ENCODE peak calls at places on chromosomes 6 and 20, in eight cellular contexts. One of them, this sample, is unnamed.

GRCh38 chr6:2164481-2164880 is 80.9 kb downstream of the GMDS start:
- DNase-seq in astrocyte: no peak
- DNase-seq in bronchial epithelial cell: no peak
- DNase-seq in ascending aorta: no peak
- DNase-seq in Peyer's patch: no peak
- DNase-seq in CD14-positive monocyte: no peak
- DNase-seq in fibroblast of mammary gland: no peak
- DNase-seq in astrocyte of the spinal cord: no peak
- DNase-seq in this sample: no peak

GRCh38 chr6:169386431-169387057 is 132.9 kb upstream of the THBS2 start:
- DNase-seq in astrocyte of the spinal cord: peak
- DNase-seq in ascending aorta: no peak
- DNase-seq in astrocyte: no peak
- DNase-seq in Peyer's patch: no peak
- DNase-seq in CD14-positive monocyte: no peak
- DNase-seq in fibroblast of mammary gland: peak
- DNase-seq in bronchial epithelial cell: no peak
- DNase-seq in this sample: no peak

GRCh38 chr6:34475167-34476047 is 9.5 kb downstream of the PACSIN1 start:
- DNase-seq in astrocyte: no peak
- DNase-seq in CD14-positive monocyte: no peak
- DNase-seq in astrocyte of the spinal cord: no peak
- DNase-seq in ascending aorta: no peak
- DNase-seq in Peyer's patch: no peak
- DNase-seq in bronchial epithelial cell: no peak
- DNase-seq in fibroblast of mammary gland: no peak
- DNase-seq in this sample: no peak

GRCh38 chr6:51468704-51469103 is 618.7 kb downstream of the PKHD1 start:
- DNase-seq in Peyer's patch: no peak
- DNase-seq in ascending aorta: no peak
- DNase-seq in bronchial epithelial cell: peak
- DNase-seq in astrocyte: no peak
- DNase-seq in astrocyte of the spinal cord: no peak
- DNase-seq in fibroblast of mammary gland: no peak
- DNase-seq in CD14-positive monocyte: no peak
- DNase-seq in this sample: no peak

GRCh38 chr6:151564654-151565053 is 70.8 kb downstream of the CCDC170 start:
- DNase-seq in CD14-positive monocyte: no peak
- DNase-seq in astrocyte: no peak
- DNase-seq in fibroblast of mammary gland: no peak
- DNase-seq in bronchial epithelial cell: no peak
- DNase-seq in ascending aorta: no peak
- DNase-seq in astrocyte of the spinal cord: no peak
- DNase-seq in Peyer's patch: no peak
- DNase-seq in this sample: no peak

GRCh38 chr6:164303092-164304007 is 888.8 kb downstream of the QKI start:
- DNase-seq in astrocyte of the spinal cord: peak
- DNase-seq in astrocyte: peak
- DNase-seq in Peyer's patch: no peak
- DNase-seq in ascending aorta: no peak
- DNase-seq in CD14-positive monocyte: no peak
- DNase-seq in bronchial epithelial cell: no peak
- DNase-seq in fibroblast of mammary gland: peak
- DNase-seq in this sample: peak

GRCh38 chr20:34535301-34535840 is 19.1 kb downstream of the DYNLRB1 start:
- DNase-seq in CD14-positive monocyte: no peak
- DNase-seq in bronchial epithelial cell: no peak
- DNase-seq in astrocyte: no peak
- DNase-seq in astrocyte of the spinal cord: no peak
- DNase-seq in ascending aorta: no peak
- DNase-seq in fibroblast of mammary gland: no peak
- DNase-seq in Peyer's patch: peak
- DNase-seq in this sample: no peak

GRCh38 chr6:29201966-29202365 is 31.3 kb downstream of the OR2J2 start:
- DNase-seq in astrocyte: no peak
- DNase-seq in fibroblast of mammary gland: no peak
- DNase-seq in CD14-positive monocyte: no peak
- DNase-seq in ascending aorta: no peak
- DNase-seq in Peyer's patch: no peak
- DNase-seq in astrocyte of the spinal cord: no peak
- DNase-seq in bronchial epithelial cell: no peak
- DNase-seq in this sample: no peak

GRCh38 chr6:1267790-1268762 is 43.8 kb upstream of the FOXQ1 start:
- DNase-seq in bronchial epithelial cell: no peak
- DNase-seq in fibroblast of mammary gland: no peak
- DNase-seq in Peyer's patch: no peak
- DNase-seq in astrocyte of the spinal cord: no peak
- DNase-seq in astrocyte: no peak
- DNase-seq in CD14-positive monocyte: no peak
- DNase-seq in ascending aorta: no peak
- DNase-seq in this sample: no peak

GRCh38 chr6:63553208-63553607 is 19.1 kb upstream of the LOC128125822 start:
- DNase-seq in bronchial epithelial cell: no peak
- DNase-seq in fibroblast of mammary gland: no peak
- DNase-seq in astrocyte: no peak
- DNase-seq in Peyer's patch: no peak
- DNase-seq in astrocyte of the spinal cord: no peak
- DNase-seq in CD14-positive monocyte: no peak
- DNase-seq in ascending aorta: no peak
- DNase-seq in this sample: no peak

GRCh38 chr20:61809006-61809770 is 256.5 kb downstream of the TAF4 start:
- DNase-seq in ascending aorta: no peak
- DNase-seq in CD14-positive monocyte: no peak
- DNase-seq in astrocyte of the spinal cord: no peak
- DNase-seq in fibroblast of mammary gland: no peak
- DNase-seq in astrocyte: no peak
- DNase-seq in bronchial epithelial cell: no peak
- DNase-seq in Peyer's patch: peak
- DNase-seq in this sample: no peak

GRCh38 chr6:50815436-50816114 is 3.1 kb upstream of the TFAP2B start:
- DNase-seq in CD14-positive monocyte: no peak
- DNase-seq in ascending aorta: no peak
- DNase-seq in bronchial epithelial cell: peak
- DNase-seq in astrocyte: no peak
- DNase-seq in Peyer's patch: no peak
- DNase-seq in astrocyte of the spinal cord: peak
- DNase-seq in fibroblast of mammary gland: peak
- DNase-seq in this sample: peak

GRCh38 chr6:11241793-11242201 is 9.3 kb upstream of the NEDD9 start:
- DNase-seq in ascending aorta: no peak
- DNase-seq in CD14-positive monocyte: no peak
- DNase-seq in bronchial epithelial cell: no peak
- DNase-seq in astrocyte: peak
- DNase-seq in fibroblast of mammary gland: peak
- DNase-seq in Peyer's patch: no peak
- DNase-seq in astrocyte of the spinal cord: peak
- DNase-seq in this sample: peak

GRCh38 chr6:17987576-17988421 is at the start of gene KIF13A:
- DNase-seq in bronchial epithelial cell: no peak
- DNase-seq in ascending aorta: no peak
- DNase-seq in Peyer's patch: peak
- DNase-seq in CD14-positive monocyte: peak
- DNase-seq in fibroblast of mammary gland: peak
- DNase-seq in astrocyte: peak
- DNase-seq in astrocyte of the spinal cord: peak
- DNase-seq in this sample: peak

GRCh38 chr6:88670369-88670768 is 293.0 kb downstream of the RNGTT start:
- DNase-seq in ascending aorta: no peak
- DNase-seq in Peyer's patch: no peak
- DNase-seq in fibroblast of mammary gland: no peak
- DNase-seq in CD14-positive monocyte: no peak
- DNase-seq in bronchial epithelial cell: no peak
- DNase-seq in astrocyte: peak
- DNase-seq in astrocyte of the spinal cord: no peak
- DNase-seq in this sample: no peak

GRCh38 chr6:150069707-150070106 is 786 bp upstream of the ULBP3 start:
- DNase-seq in Peyer's patch: no peak
- DNase-seq in astrocyte: no peak
- DNase-seq in ascending aorta: no peak
- DNase-seq in CD14-positive monocyte: no peak
- DNase-seq in bronchial epithelial cell: no peak
- DNase-seq in fibroblast of mammary gland: no peak
- DNase-seq in astrocyte of the spinal cord: no peak
- DNase-seq in this sample: no peak

GRCh38 chr20:34736106-34736505 is 32.0 kb downstream of the TP53INP2 start:
- DNase-seq in astrocyte of the spinal cord: no peak
- DNase-seq in astrocyte: no peak
- DNase-seq in CD14-positive monocyte: no peak
- DNase-seq in bronchial epithelial cell: no peak
- DNase-seq in Peyer's patch: no peak
- DNase-seq in fibroblast of mammary gland: no peak
- DNase-seq in ascending aorta: no peak
- DNase-seq in this sample: no peak

GRCh38 chr6:93176070-93176469 is 243.3 kb downstream of the EPHA7 start:
- DNase-seq in CD14-positive monocyte: no peak
- DNase-seq in astrocyte of the spinal cord: no peak
- DNase-seq in ascending aorta: no peak
- DNase-seq in fibroblast of mammary gland: no peak
- DNase-seq in Peyer's patch: no peak
- DNase-seq in bronchial epithelial cell: no peak
- DNase-seq in astrocyte: no peak
- DNase-seq in this sample: no peak

GRCh38 chr6:152353440-152353839 is 283.7 kb downstream of the SYNE1 start:
- DNase-seq in fibroblast of mammary gland: no peak
- DNase-seq in bronchial epithelial cell: no peak
- DNase-seq in CD14-positive monocyte: no peak
- DNase-seq in astrocyte: no peak
- DNase-seq in Peyer's patch: no peak
- DNase-seq in ascending aorta: no peak
- DNase-seq in astrocyte of the spinal cord: no peak
- DNase-seq in this sample: no peak

GRCh38 chr6:87152528-87152950 is 2.8 kb upstream of the ZNF292 start:
- DNase-seq in CD14-positive monocyte: no peak
- DNase-seq in bronchial epithelial cell: no peak
- DNase-seq in astrocyte: peak
- DNase-seq in astrocyte of the spinal cord: no peak
- DNase-seq in fibroblast of mammary gland: peak
- DNase-seq in Peyer's patch: no peak
- DNase-seq in ascending aorta: no peak
- DNase-seq in this sample: peak

GRCh38 chr6:113481441-113481840 is 375.7 kb upstream of the MARCKS start:
- DNase-seq in fibroblast of mammary gland: peak
- DNase-seq in astrocyte of the spinal cord: no peak
- DNase-seq in astrocyte: no peak
- DNase-seq in Peyer's patch: no peak
- DNase-seq in bronchial epithelial cell: peak
- DNase-seq in ascending aorta: no peak
- DNase-seq in CD14-positive monocyte: peak
- DNase-seq in this sample: no peak
- TF ChIP-seq CTCF in fibroblast of mammary gland: no peak
- TF ChIP-seq CTCF in astrocyte of the spinal cord: no peak
- TF ChIP-seq CTCF in astrocyte: no peak
- TF ChIP-seq CTCF in Peyer's patch: no peak
- TF ChIP-seq CTCF in bronchial epithelial cell: no peak
- TF ChIP-seq CTCF in ascending aorta: no peak
- TF ChIP-seq CTCF in CD14-positive monocyte: no peak
- TF ChIP-seq CTCF in this sample: no peak

DNA sequence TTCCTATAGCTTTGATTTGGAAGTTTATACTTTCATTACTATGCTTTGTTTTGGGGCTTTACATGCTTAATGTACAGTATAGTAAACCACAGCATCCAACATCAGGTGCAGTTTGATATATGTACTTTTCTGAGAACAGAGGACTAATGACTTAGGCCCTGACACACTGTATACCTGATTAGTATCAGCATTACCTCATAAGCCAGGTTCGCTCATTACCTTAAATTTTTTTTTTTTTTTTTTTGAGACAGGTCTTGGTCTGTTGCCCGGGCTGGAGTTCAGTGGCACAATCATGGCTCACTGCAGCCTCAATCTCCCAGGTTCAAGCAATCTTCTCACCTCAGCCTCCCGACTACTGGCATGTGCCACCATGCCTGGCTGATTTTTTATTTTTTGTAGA is 28.4 kb downstream of the CD109 start:
- DNase-seq in astrocyte of the spinal cord: no peak
- DNase-seq in astrocyte: no peak
- DNase-seq in bronchial epithelial cell: peak
- DNase-seq in ascending aorta: no peak
- DNase-seq in fibroblast of mammary gland: no peak
- DNase-seq in Peyer's patch: no peak
- DNase-seq in CD14-positive monocyte: no peak
- DNase-seq in this sample: no peak
- TF ChIP-seq CTCF in astrocyte of the spinal cord: no peak
- TF ChIP-seq CTCF in astrocyte: no peak
- TF ChIP-seq CTCF in bronchial epithelial cell: no peak
- TF ChIP-seq CTCF in ascending aorta: no peak
- TF ChIP-seq CTCF in fibroblast of mammary gland: no peak
- TF ChIP-seq CTCF in Peyer's patch: no peak
- TF ChIP-seq CTCF in CD14-positive monocyte: no peak
- TF ChIP-seq CTCF in this sample: no peak

GRCh38 chr6:56246941-56247653 is at the start of gene COL21A1:
- DNase-seq in astrocyte of the spinal cord: peak
- DNase-seq in Peyer's patch: peak
- DNase-seq in fibroblast of mammary gland: peak
- DNase-seq in ascending aorta: peak
- DNase-seq in CD14-positive monocyte: no peak
- DNase-seq in bronchial epithelial cell: no peak
- DNase-seq in astrocyte: no peak
- DNase-seq in this sample: peak
- TF ChIP-seq CTCF in astrocyte of the spinal cord: peak
- TF ChIP-seq CTCF in Peyer's patch: no peak
- TF ChIP-seq CTCF in fibroblast of mammary gland: peak
- TF ChIP-seq CTCF in ascending aorta: no peak
- TF ChIP-seq CTCF in CD14-positive monocyte: peak
- TF ChIP-seq CTCF in bronchial epithelial cell: peak
- TF ChIP-seq CTCF in astrocyte: peak
- TF ChIP-seq CTCF in this sample: peak

GRCh38 chr20:60715172-60715571 is 536.9 kb upstream of the CDH4 start:
- DNase-seq in astrocyte of the spinal cord: no peak
- DNase-seq in ascending aorta: no peak
- DNase-seq in bronchial epithelial cell: no peak
- DNase-seq in fibroblast of mammary gland: no peak
- DNase-seq in CD14-positive monocyte: no peak
- DNase-seq in astrocyte: no peak
- DNase-seq in Peyer's patch: no peak
- DNase-seq in this sample: no peak
- TF ChIP-seq CTCF in astrocyte of the spinal cord: no peak
- TF ChIP-seq CTCF in ascending aorta: no peak
- TF ChIP-seq CTCF in bronchial epithelial cell: no peak
- TF ChIP-seq CTCF in fibroblast of mammary gland: no peak
- TF ChIP-seq CTCF in CD14-positive monocyte: no peak
- TF ChIP-seq CTCF in astrocyte: no peak
- TF ChIP-seq CTCF in Peyer's patch: no peak
- TF ChIP-seq CTCF in this sample: no peak

GRCh38 chr6:25637946-25638345 is 14.1 kb upstream of the SCGN start:
- DNase-seq in fibroblast of mammary gland: no peak
- DNase-seq in bronchial epithelial cell: peak
- DNase-seq in astrocyte: no peak
- DNase-seq in Peyer's patch: no peak
- DNase-seq in astrocyte of the spinal cord: no peak
- DNase-seq in CD14-positive monocyte: no peak
- DNase-seq in ascending aorta: no peak
- DNase-seq in this sample: no peak
- TF ChIP-seq CTCF in fibroblast of mammary gland: no peak
- TF ChIP-seq CTCF in bronchial epithelial cell: peak
- TF ChIP-seq CTCF in astrocyte: no peak
- TF ChIP-seq CTCF in Peyer's patch: no peak
- TF ChIP-seq CTCF in astrocyte of the spinal cord: no peak
- TF ChIP-seq CTCF in CD14-positive monocyte: no peak
- TF ChIP-seq CTCF in ascending aorta: no peak
- TF ChIP-seq CTCF in this sample: no peak

This sample was measured in cardiac fibroblast.